ENCODE peak calls at places on chromosomes 3 and 15, in nine cellular contexts. One of them, this sample, is unnamed.

GRCh38 chr15:92164327-92165000 is 229.2 kb upstream of the ST8SIA2 start:
- DNase-seq in coronary artery: no peak
- DNase-seq in GM23338: peak
- DNase-seq in sigmoid colon: no peak
- DNase-seq in uterus: no peak
- DNase-seq in thoracic aorta: no peak
- DNase-seq in endodermal cell: peak
- DNase-seq in K562: no peak
- DNase-seq in left ventricle myocardium inferior: no peak
- DNase-seq in this sample: no peak

GRCh38 chr3:102083469-102083868 is 234.2 kb downstream of the NFKBIZ start:
- DNase-seq in endodermal cell: no peak
- DNase-seq in thoracic aorta: no peak
- DNase-seq in uterus: no peak
- DNase-seq in sigmoid colon: no peak
- DNase-seq in K562: no peak
- DNase-seq in left ventricle myocardium inferior: no peak
- DNase-seq in coronary artery: no peak
- DNase-seq in GM23338: no peak
- DNase-seq in this sample: no peak

GRCh38 chr15:82851331-82851850 is 42.0 kb downstream of the WHAMM start:
- DNase-seq in GM23338: no peak
- DNase-seq in thoracic aorta: no peak
- DNase-seq in left ventricle myocardium inferior: no peak
- DNase-seq in coronary artery: no peak
- DNase-seq in endodermal cell: no peak
- DNase-seq in uterus: no peak
- DNase-seq in K562: no peak
- DNase-seq in sigmoid colon: peak
- DNase-seq in this sample: no peak

GRCh38 chr3:12192173-12192572 is 33.5 kb upstream of the TIMP4 start:
- DNase-seq in left ventricle myocardium inferior: no peak
- DNase-seq in endodermal cell: no peak
- DNase-seq in thoracic aorta: no peak
- DNase-seq in sigmoid colon: no peak
- DNase-seq in K562: no peak
- DNase-seq in coronary artery: no peak
- DNase-seq in GM23338: no peak
- DNase-seq in uterus: no peak
- DNase-seq in this sample: no peak

GRCh38 chr3:160756907-160757623 is 1.0 kb downstream of the PPM1L start:
- DNase-seq in endodermal cell: peak
- DNase-seq in coronary artery: peak
- DNase-seq in sigmoid colon: peak
- DNase-seq in GM23338: peak
- DNase-seq in K562: no peak
- DNase-seq in thoracic aorta: no peak
- DNase-seq in left ventricle myocardium inferior: peak
- DNase-seq in uterus: peak
- DNase-seq in this sample: peak

GRCh38 chr15:59153466-59153865 is 48.5 kb downstream of the CCNB2 start:
- DNase-seq in K562: no peak
- DNase-seq in left ventricle myocardium inferior: no peak
- DNase-seq in coronary artery: no peak
- DNase-seq in thoracic aorta: no peak
- DNase-seq in GM23338: no peak
- DNase-seq in endodermal cell: no peak
- DNase-seq in uterus: no peak
- DNase-seq in sigmoid colon: no peak
- DNase-seq in this sample: no peak

GRCh38 chr15:39494462-39494861 is 86.4 kb upstream of the THBS1 start:
- DNase-seq in thoracic aorta: no peak
- DNase-seq in GM23338: no peak
- DNase-seq in sigmoid colon: no peak
- DNase-seq in uterus: no peak
- DNase-seq in left ventricle myocardium inferior: no peak
- DNase-seq in coronary artery: no peak
- DNase-seq in endodermal cell: no peak
- DNase-seq in K562: no peak
- DNase-seq in this sample: no peak

GRCh38 chr15:68994149-68994548 is 20.3 kb upstream of the NOX5 start:
- DNase-seq in uterus: no peak
- DNase-seq in endodermal cell: no peak
- DNase-seq in thoracic aorta: no peak
- DNase-seq in sigmoid colon: no peak
- DNase-seq in GM23338: no peak
- DNase-seq in coronary artery: peak
- DNase-seq in left ventricle myocardium inferior: no peak
- DNase-seq in K562: no peak
- DNase-seq in this sample: no peak

GRCh38 chr3:146308682-146309081 is 57.8 kb upstream of the PLSCR4 start:
- DNase-seq in uterus: no peak
- DNase-seq in K562: no peak
- DNase-seq in coronary artery: no peak
- DNase-seq in GM23338: no peak
- DNase-seq in endodermal cell: no peak
- DNase-seq in sigmoid colon: no peak
- DNase-seq in thoracic aorta: no peak
- DNase-seq in left ventricle myocardium inferior: no peak
- DNase-seq in this sample: no peak

GRCh38 chr3:132343018-132343612 is 25.9 kb downstream of the ACP3 start:
- DNase-seq in uterus: peak
- DNase-seq in left ventricle myocardium inferior: no peak
- DNase-seq in endodermal cell: peak
- DNase-seq in GM23338: peak
- DNase-seq in coronary artery: no peak
- DNase-seq in sigmoid colon: no peak
- DNase-seq in K562: peak
- DNase-seq in thoracic aorta: no peak
- DNase-seq in this sample: no peak

GRCh38 chr3:156033428-156033827 is 87.0 kb upstream of the KCNAB1 start:
- DNase-seq in GM23338: peak
- DNase-seq in left ventricle myocardium inferior: no peak
- DNase-seq in coronary artery: no peak
- DNase-seq in uterus: no peak
- DNase-seq in thoracic aorta: no peak
- DNase-seq in endodermal cell: no peak
- DNase-seq in sigmoid colon: no peak
- DNase-seq in K562: no peak
- DNase-seq in this sample: no peak

GRCh38 chr3:49689046-49689886 is at the start of the genes MST1 and RNF123:
- DNase-seq in GM23338: peak
- DNase-seq in left ventricle myocardium inferior: peak
- DNase-seq in endodermal cell: peak
- DNase-seq in coronary artery: peak
- DNase-seq in K562: peak
- DNase-seq in thoracic aorta: peak
- DNase-seq in uterus: peak
- DNase-seq in sigmoid colon: peak
- DNase-seq in this sample: peak
- TF ChIP-seq CTCF in GM23338: peak
- TF ChIP-seq CTCF in left ventricle myocardium inferior: peak
- TF ChIP-seq CTCF in endodermal cell: peak
- TF ChIP-seq CTCF in coronary artery: no peak
- TF ChIP-seq CTCF in K562: peak
- TF ChIP-seq CTCF in thoracic aorta: peak
- TF ChIP-seq CTCF in uterus: peak
- TF ChIP-seq CTCF in sigmoid colon: no peak
- TF ChIP-seq CTCF in this sample: peak

DNA sequence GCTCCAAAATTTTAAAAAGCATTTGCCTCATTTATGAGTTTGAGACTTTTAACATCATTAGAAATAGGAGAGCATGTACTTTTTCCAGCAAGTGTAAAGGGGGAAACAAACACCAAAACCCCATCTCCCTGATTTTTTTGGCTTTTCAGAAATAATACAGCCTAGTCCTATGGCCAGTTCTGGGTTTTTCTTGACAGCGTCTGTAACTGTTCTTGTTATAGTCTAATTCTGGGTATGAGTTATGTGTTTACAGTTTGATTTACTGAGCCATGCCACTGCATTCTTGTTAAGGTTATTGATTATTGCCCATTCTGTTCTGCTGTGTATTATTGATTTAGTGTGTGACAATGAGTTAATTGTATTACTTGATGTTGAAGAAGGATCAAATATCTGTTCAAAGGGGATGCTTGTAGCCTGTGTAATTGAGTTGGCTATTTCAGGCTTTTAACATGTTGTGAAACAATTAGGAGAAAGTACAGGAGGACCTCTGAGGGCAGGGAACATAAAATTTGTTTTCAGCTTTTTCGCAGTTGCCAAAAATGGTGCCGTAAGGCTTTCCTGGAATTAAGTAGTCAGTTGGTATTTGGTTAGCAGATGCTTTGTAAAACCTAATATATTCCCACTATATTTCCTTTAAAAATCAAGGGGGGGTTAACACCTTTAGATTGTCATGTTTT is 46.1 kb downstream of the MBNL1 start:
- DNase-seq in sigmoid colon: no peak
- DNase-seq in coronary artery: no peak
- DNase-seq in endodermal cell: no peak
- DNase-seq in uterus: no peak
- DNase-seq in GM23338: no peak
- DNase-seq in thoracic aorta: no peak
- DNase-seq in left ventricle myocardium inferior: no peak
- DNase-seq in K562: no peak
- DNase-seq in this sample: no peak
- H3K27ac ChIP-seq in sigmoid colon: peak
- H3K27ac ChIP-seq in coronary artery: peak
- H3K27ac ChIP-seq in endodermal cell: no peak
- H3K27ac ChIP-seq in uterus: peak
- H3K27ac ChIP-seq in GM23338: no peak
- H3K27ac ChIP-seq in thoracic aorta: peak
- H3K27ac ChIP-seq in left ventricle myocardium inferior: peak
- H3K27ac ChIP-seq in K562: peak
- H3K27ac ChIP-seq in this sample: no peak

GRCh38 chr3:4805662-4806061 is 173.6 kb upstream of the BHLHE40 start:
- DNase-seq in thoracic aorta: no peak
- DNase-seq in endodermal cell: no peak
- DNase-seq in coronary artery: no peak
- DNase-seq in left ventricle myocardium inferior: no peak
- DNase-seq in sigmoid colon: no peak
- DNase-seq in uterus: no peak
- DNase-seq in GM23338: no peak
- DNase-seq in K562: no peak
- DNase-seq in this sample: no peak

GRCh38 chr3:4809970-4810369 is 169.3 kb upstream of the BHLHE40 start:
- DNase-seq in left ventricle myocardium inferior: no peak
- DNase-seq in sigmoid colon: no peak
- DNase-seq in coronary artery: no peak
- DNase-seq in uterus: no peak
- DNase-seq in endodermal cell: no peak
- DNase-seq in GM23338: no peak
- DNase-seq in thoracic aorta: no peak
- DNase-seq in K562: no peak
- DNase-seq in this sample: no peak

GRCh38 chr3:4806535-4807108 is 172.6 kb upstream of the BHLHE40 start:
- DNase-seq in left ventricle myocardium inferior: no peak
- DNase-seq in sigmoid colon: no peak
- DNase-seq in endodermal cell: no peak
- DNase-seq in GM23338: no peak
- DNase-seq in K562: no peak
- DNase-seq in thoracic aorta: no peak
- DNase-seq in coronary artery: no peak
- DNase-seq in uterus: no peak
- DNase-seq in this sample: no peak

GRCh38 chr3:4808637-4809036 is 170.6 kb upstream of the BHLHE40 start:
- DNase-seq in coronary artery: no peak
- DNase-seq in thoracic aorta: no peak
- DNase-seq in left ventricle myocardium inferior: no peak
- DNase-seq in sigmoid colon: no peak
- DNase-seq in GM23338: no peak
- DNase-seq in uterus: no peak
- DNase-seq in endodermal cell: no peak
- DNase-seq in K562: no peak
- DNase-seq in this sample: no peak

DNA sequence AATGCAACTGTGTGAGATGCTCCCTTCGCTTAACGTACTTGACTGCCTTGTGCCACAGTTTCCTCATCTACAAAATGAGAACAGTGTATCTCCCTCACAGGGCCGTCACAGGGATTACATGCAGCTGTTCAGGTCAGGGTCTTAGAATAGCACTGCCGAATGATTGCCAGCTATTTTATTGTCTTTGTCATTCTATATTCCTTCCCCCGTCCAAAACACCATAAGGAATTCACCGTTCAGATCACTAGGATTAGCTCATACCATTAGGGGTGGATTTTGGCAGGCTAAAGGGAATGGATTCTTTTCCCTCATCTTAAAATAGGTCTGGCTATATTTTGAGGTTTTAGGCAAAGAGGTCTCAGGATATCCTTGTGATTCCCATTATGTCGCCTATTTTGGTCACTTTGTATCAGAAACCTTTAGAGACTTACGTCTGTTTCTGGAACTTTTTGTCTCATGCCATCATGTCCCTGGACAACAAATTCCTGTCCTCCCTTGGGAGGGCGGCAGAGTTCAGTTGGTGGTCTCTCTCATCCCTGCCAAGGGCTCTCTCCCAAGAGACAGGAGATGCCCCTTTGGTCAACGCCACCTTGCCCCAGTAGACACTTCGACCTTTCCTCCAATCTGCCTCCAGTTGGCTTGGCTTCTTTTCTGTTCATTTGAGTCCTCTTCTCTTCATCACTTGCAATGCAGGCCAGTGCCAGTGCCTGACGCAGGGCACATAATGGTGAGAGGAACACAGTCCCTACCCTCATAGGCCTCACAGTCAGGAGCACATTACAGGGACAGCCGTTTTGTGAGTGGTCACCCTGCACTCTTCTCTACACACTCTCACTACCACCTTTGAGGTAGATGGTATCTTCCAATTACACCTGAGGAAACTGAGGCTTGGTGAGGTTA is 171.6 kb upstream of the BHLHE40 start:
- DNase-seq in thoracic aorta: no peak
- DNase-seq in coronary artery: peak
- DNase-seq in uterus: no peak
- DNase-seq in left ventricle myocardium inferior: no peak
- DNase-seq in sigmoid colon: no peak
- DNase-seq in GM23338: no peak
- DNase-seq in K562: no peak
- DNase-seq in endodermal cell: no peak
- DNase-seq in this sample: no peak
- TF ChIP-seq CTCF in thoracic aorta: no peak
- TF ChIP-seq CTCF in coronary artery: no peak
- TF ChIP-seq CTCF in uterus: no peak
- TF ChIP-seq CTCF in left ventricle myocardium inferior: no peak
- TF ChIP-seq CTCF in sigmoid colon: no peak
- TF ChIP-seq CTCF in GM23338: peak
- TF ChIP-seq CTCF in K562: no peak
- TF ChIP-seq CTCF in endodermal cell: no peak
- TF ChIP-seq CTCF in this sample: no peak

DNA sequence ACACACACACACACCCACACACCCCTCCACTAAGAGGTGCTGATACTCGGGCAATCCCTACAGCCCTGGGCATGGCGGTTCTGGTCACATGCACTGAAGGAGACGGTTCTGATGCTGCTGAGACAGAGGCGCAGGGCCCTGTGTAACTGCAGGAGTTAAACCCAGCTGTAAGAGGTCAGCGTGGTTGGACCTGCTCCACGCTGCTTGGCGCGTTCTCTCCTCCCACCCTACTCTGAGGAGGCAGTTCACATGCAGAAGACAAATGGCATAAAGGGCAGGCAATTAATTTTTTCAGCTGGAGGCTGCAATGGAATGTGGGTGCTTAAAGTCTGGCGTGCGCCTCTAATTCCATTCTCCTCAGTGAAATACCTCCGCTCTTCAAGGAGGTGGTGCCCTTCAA is 35.2 kb downstream of the GRK7 start:
- DNase-seq in thoracic aorta: no peak
- DNase-seq in K562: no peak
- DNase-seq in left ventricle myocardium inferior: peak
- DNase-seq in endodermal cell: no peak
- DNase-seq in sigmoid colon: peak
- DNase-seq in GM23338: no peak
- DNase-seq in uterus: peak
- DNase-seq in coronary artery: no peak
- DNase-seq in this sample: no peak
- H3K27ac ChIP-seq in thoracic aorta: no peak
- H3K27ac ChIP-seq in K562: no peak
- H3K27ac ChIP-seq in left ventricle myocardium inferior: no peak
- H3K27ac ChIP-seq in endodermal cell: no peak
- H3K27ac ChIP-seq in sigmoid colon: peak
- H3K27ac ChIP-seq in GM23338: no peak
- H3K27ac ChIP-seq in uterus: peak
- H3K27ac ChIP-seq in coronary artery: no peak
- H3K27ac ChIP-seq in this sample: no peak